ENCODE peak calls at places on chromosomes 1 and 21, in five cellular contexts. M is kidney tubule cell; N is GM13976; F is activated CD8-positive, alpha-beta memory T cell treated with anti-CD3 and anti-CD28 coated beads for 24 hours; X is GDM1. P is an unnamed sample.

GRCh38 chr1:107139833-107140702 is 771 bp upstream of the NTNG1 start:
- DNase-seq in M (peak), N (peak), F (peak), X (no peak), P (peak)

GRCh38 chr1:2594001-2594640 is 7.5 kb downstream of the PRXL2B start:
- DNase-seq in M (peak), N (no peak), F (no peak), X (no peak), P (no peak)

GRCh38 chr1:53959664-53960250 is 13.6 kb downstream of the LRRC42 start:
- DNase-seq in M (peak), N (peak), F (no peak), X (no peak), P (peak)

GRCh38 chr1:87572891-87573290 is 244.2 kb downstream of the LMO4 start:
- DNase-seq in M (no peak), N (no peak), F (no peak), X (no peak), P (no peak)

GRCh38 chr1:40838045-40838979 is 23.9 kb downstream of the CITED4 start:
- DNase-seq in M (no peak), N (no peak), F (no peak), X (no peak), P (no peak)

GRCh38 chr1:98051065-98051675 is 130.3 kb upstream of the DPYD start:
- DNase-seq in M (peak), N (peak), F (peak), X (peak), P (no peak)

GRCh38 chr1:229079196-229079595 is 191.7 kb upstream of the RAB4A start:
- DNase-seq in M (no peak), N (no peak), F (no peak), X (no peak), P (no peak)

GRCh38 chr21:14097881-14098499 is 112.8 kb downstream of the LIPI start:
- DNase-seq in M (no peak), N (no peak), F (no peak), X (no peak), P (no peak)

GRCh38 chr1:94237291-94238226 is at the start of gene ARHGAP29:
- DNase-seq in M (peak), N (peak), F (peak), X (peak), P (peak)

GRCh38 chr1:36876990-36877389 is 157.3 kb downstream of the GRIK3 start:
- DNase-seq in M (no peak), N (no peak), F (no peak), X (no peak), P (no peak)

GRCh38 chr1:20037877-20038276 is 32.1 kb upstream of the PLA2G5 start:
- DNase-seq in M (no peak), N (no peak), F (no peak), X (no peak), P (no peak)

GRCh38 chr1:7629011-7629410 is 142.1 kb upstream of the VAMP3 start:
- DNase-seq in M (no peak), N (no peak), F (no peak), X (no peak), P (no peak)

GRCh38 chr1:246219508-246220030 is 287.5 kb downstream of the SMYD3 start:
- DNase-seq in M (peak), N (peak), F (no peak), X (no peak), P (peak)

GRCh38 chr1:161763522-161764098 is 2.5 kb upstream of the ATF6 start:
- DNase-seq in M (peak), N (no peak), F (no peak), X (no peak), P (no peak)

GRCh38 chr1:95232646-95233320 is 1.2 kb upstream of the RWDD3 start:
- DNase-seq in M (no peak), N (no peak), F (no peak), X (no peak), P (no peak)

GRCh38 chr1:116940809-116941640 is 31.3 kb downstream of the PTGFRN start:
- DNase-seq in M (no peak), N (no peak), F (no peak), X (no peak), P (no peak)

GRCh38 chr1:42736152-42736551 is 3.9 kb downstream of the CLDN19 start:
- DNase-seq in M (peak), N (no peak), F (no peak), X (no peak), P (no peak)

GRCh38 chr1:85681087-85681486 is 27.1 kb downstream of the ZNHIT6 start:
- DNase-seq in M (peak), N (no peak), F (no peak), X (no peak), P (no peak)

GRCh38 chr1:156095906-156096508 is 13.7 kb upstream of the MEX3A start:
- DNase-seq in M (no peak), N (no peak), F (no peak), X (no peak), P (no peak)

GRCh38 chr21:15441999-15442398 is 287.8 kb upstream of the USP25 start:
- DNase-seq in M (no peak), N (no peak), F (no peak), X (no peak), P (no peak)

GRCh38 chr1:62385923-62386322 is 50.9 kb upstream of the USP1 start:
- DNase-seq in M (no peak), N (no peak), F (no peak), X (no peak), P (no peak)

GRCh38 chr1:20632386-20632785 is 872 bp upstream of the PINK1 start:
- DNase-seq in M (no peak), N (no peak), F (no peak), X (no peak), P (no peak)

GRCh38 chr1:96492236-96492635 is 229.3 kb upstream of the PTBP2 start:
- DNase-seq in M (peak), N (no peak), F (no peak), X (no peak), P (no peak)

GRCh38 chr1:223243441-223244050 is 100.5 kb upstream of the TLR5 start:
- DNase-seq in M (no peak), N (no peak), F (no peak), X (no peak), P (no peak)

GRCh38 chr21:34031835-34032370 is 41.5 kb upstream of the MRPS6 start:
- DNase-seq in M (no peak), N (no peak), F (no peak), X (no peak), P (no peak)

GRCh38 chr1:245812278-245812677 is 657.5 kb downstream of the KIF26B start:
- DNase-seq in M (no peak), N (no peak), F (no peak), X (no peak), P (no peak)

GRCh38 chr1:163275222-163275621 is 46.5 kb upstream of the NUF2 start:
- DNase-seq in M (peak), N (no peak), F (no peak), X (no peak), P (no peak)

GRCh38 chr1:76770979-76771378 is 96.3 kb upstream of the ST6GALNAC5 start:
- DNase-seq in M (no peak), N (no peak), F (no peak), X (no peak), P (no peak)

GRCh38 chr1:61670016-61670415 is 54.9 kb downstream of the TM2D1 start:
- DNase-seq in M (no peak), N (no peak), F (no peak), X (no peak), P (no peak)

GRCh38 chr1:44256762-44257554 is 43.7 kb downstream of the DMAP1 start:
- DNase-seq in M (no peak), N (no peak), F (no peak), X (no peak), P (no peak)

GRCh38 chr1:152533327-152533938 is 19.2 kb downstream of the CRCT1 start:
- DNase-seq in M (peak), N (peak), F (no peak), X (peak), P (no peak)

GRCh38 chr21:39054066-39054465 is 129.2 kb downstream of the PSMG1 start:
- DNase-seq in M (no peak), N (no peak), F (no peak), X (no peak), P (no peak)

GRCh38 chr1:56168176-56168575 is 411.2 kb downstream of the PLPP3 start:
- DNase-seq in M (no peak), N (no peak), F (no peak), X (no peak), P (no peak)

GRCh38 chr1:33025180-33025569 is 11.5 kb downstream of the AK2 start:
- DNase-seq in M (no peak), N (no peak), F (no peak), X (no peak), P (no peak)

GRCh38 chr1:243943671-243944428 is 93.8 kb upstream of the AKT3 start:
- DNase-seq in M (peak), N (no peak), F (no peak), X (no peak), P (no peak)

GRCh38 chr1:165893507-165893906 is 66.1 kb downstream of the UCK2 start:
- DNase-seq in M (no peak), N (no peak), F (no peak), X (no peak), P (no peak)